ENCODE peak calls at places on chromosomes 3 and 15, in eight cellular contexts. F, J, D, R, Y, H, M and A are unnamed samples.

GRCh38 chr15:70833897-70834765 is 19.8 kb downstream of the LARP6 start:
- DNase-seq in F (peak; percentile 67), J (peak; percentile 55), D (peak; percentile 29), R (no peak), Y (peak; percentile 33), H (peak; percentile 85), M (no peak), A (no peak)

GRCh38 chr15:50440932-50441331 is 16.7 kb downstream of the USP8 start:
- DNase-seq in F (no peak), J (no peak), D (no peak), R (no peak), Y (no peak), H (no peak), M (no peak), A (no peak)

GRCh38 chr15:71471347-71471746 is 339.0 kb upstream of the NR2E3 start:
- DNase-seq in F (no peak), J (no peak), D (no peak), R (no peak), Y (peak; percentile 14), H (peak; percentile 11), M (no peak), A (no peak)

GRCh38 chr3:8651418-8652322 is 7.1 kb upstream of the SSUH2 start:
- DNase-seq in F (no peak), J (no peak), D (no peak), R (no peak), Y (no peak), H (no peak), M (no peak), A (no peak)

GRCh38 chr15:36632196-36632595 is 52.8 kb downstream of the CDIN1 start:
- DNase-seq in F (peak; percentile 76), J (no peak), D (no peak), R (no peak), Y (peak; percentile 52), H (peak; percentile 33), M (no peak), A (no peak)

GRCh38 chr15:49200347-49200746 is 30.3 kb downstream of the GALK2 start:
- DNase-seq in F (no peak), J (no peak), D (no peak), R (no peak), Y (no peak), H (no peak), M (no peak), A (no peak)

GRCh38 chr3:42369832-42370231 is 40.6 kb downstream of the LYZL4 start:
- DNase-seq in F (no peak), J (no peak), D (no peak), R (no peak), Y (no peak), H (no peak), M (no peak), A (no peak)

GRCh38 chr3:69255928-69256327 is 130.0 kb downstream of the FRMD4B start:
- DNase-seq in F (no peak), J (no peak), D (no peak), R (no peak), Y (no peak), H (no peak), M (no peak), A (no peak)

GRCh38 chr15:56723787-56724186 is 9.5 kb downstream of the ZNF280D start:
- DNase-seq in F (no peak), J (no peak), D (no peak), R (no peak), Y (no peak), H (no peak), M (no peak), A (no peak)

GRCh38 chr15:91528811-91529210 is 324.7 kb upstream of the SLCO3A1 start:
- DNase-seq in F (no peak), J (no peak), D (no peak), R (peak; percentile 3), Y (no peak), H (no peak), M (no peak), A (peak; percentile 79)

GRCh38 chr3:15633159-15633558 is 31.6 kb downstream of the BTD start:
- DNase-seq in F (no peak), J (no peak), D (no peak), R (no peak), Y (no peak), H (no peak), M (no peak), A (no peak)

GRCh38 chr15:74873756-74874424 is 725 bp upstream of the SCAMP2 start:
- DNase-seq in F (peak; percentile 41), J (peak; percentile 57), D (peak; percentile 48), R (no peak), Y (no peak), H (peak; percentile 20), M (no peak), A (no peak)

GRCh38 chr3:20062996-20063395 is 22.8 kb downstream of the KAT2B start:
- DNase-seq in F (no peak), J (no peak), D (no peak), R (no peak), Y (no peak), H (no peak), M (no peak), A (no peak)

GRCh38 chr3:137217733-137218132 is 259.9 kb downstream of the IL20RB start:
- DNase-seq in F (no peak), J (peak; percentile 37), D (no peak), R (no peak), Y (no peak), H (no peak), M (no peak), A (no peak)

GRCh38 chr3:161567962-161568361 is 71.4 kb downstream of the OTOL1 start:
- DNase-seq in F (peak; percentile 60), J (no peak), D (no peak), R (no peak), Y (no peak), H (no peak), M (no peak), A (no peak)

GRCh38 chr3:150220791-150221190 is 187.3 kb upstream of the TSC22D2 start:
- DNase-seq in F (peak; percentile 30), J (no peak), D (no peak), R (no peak), Y (no peak), H (no peak), M (no peak), A (no peak)